ENCODE peak calls at places on chromosomes 7 and 10, in six cellular contexts. R is CD8-positive, alpha-beta memory T cell; W is activated CD8-positive, alpha-beta memory T cell treated with anti-CD3 and anti-CD28 coated beads for 1 hour; H is ACHN; C is stimulated activated CD4-positive, alpha-beta T cell treated with anti-CD3 and anti-CD28 coated beads, TNF-alpha, amount 100 ng/mL, for 24 hours; Z is psoas muscle. U is an unnamed sample.

GRCh38 chr10:86583983-86584382 is 62.4 kb upstream of the WAPL start:
- DNase-seq in R (no peak), W (no peak), H (no peak), C (no peak), Z (no peak), U (no peak)

GRCh38 chr10:64148597-64148996 is 627.4 kb downstream of the REEP3 start:
- DNase-seq in R (no peak), W (no peak), H (no peak), C (no peak), Z (no peak), U (no peak)

GRCh38 chr7:112892263-112892662 is 102.1 kb upstream of the TMEM168 start:
- DNase-seq in R (no peak), W (no peak), H (no peak), C (no peak), Z (no peak), U (no peak)

GRCh38 chr10:99850041-99850766 is 67.8 kb downstream of the ABCC2 start:
- DNase-seq in R (no peak), W (no peak), H (no peak), C (no peak), Z (no peak), U (no peak)

GRCh38 chr7:8566016-8566415 is 132.6 kb downstream of the NXPH1 start:
- DNase-seq in R (no peak), W (no peak), H (no peak), C (no peak), Z (no peak), U (no peak)

GRCh38 chr10:122592161-122592560 is 31.6 kb downstream of the DMBT1 start:
- DNase-seq in R (no peak), W (no peak), H (no peak), C (no peak), Z (no peak), U (no peak)

GRCh38 chr7:128904381-128905197 is 5.9 kb downstream of the KCP start:
- DNase-seq in R (peak; percentile 45), W (no peak), H (peak; percentile 82), C (no peak), Z (no peak), U (no peak)

GRCh38 chr10:98919899-98920298 is 315.8 kb downstream of the HPSE2 start:
- DNase-seq in R (no peak), W (no peak), H (no peak), C (no peak), Z (no peak), U (no peak)

GRCh38 chr7:158126661-158127060 is 461.0 kb downstream of the PTPRN2 start:
- DNase-seq in R (peak; percentile 30), W (no peak), H (no peak), C (no peak), Z (no peak), U (no peak)

GRCh38 chr7:159012353-159013069 is 132.2 kb downstream of the VIPR2 start:
- DNase-seq in R (no peak), W (no peak), H (no peak), C (no peak), Z (peak; percentile 54), U (no peak)

GRCh38 chr10:99888623-99889022 is 106.2 kb downstream of the ABCC2 start:
- DNase-seq in R (no peak), W (no peak), H (no peak), C (no peak), Z (no peak), U (no peak)

GRCh38 chr10:100346351-100346764 is 675 bp upstream of the SCD start:
- DNase-seq in R (peak; percentile 73), W (no peak), H (peak; percentile 79), C (peak; percentile 46), Z (peak; percentile 66), U (no peak)

GRCh38 chr7:138001529-138002095 is at the start of gene CREB3L2:
- DNase-seq in R (peak; percentile 83), W (peak; percentile 19), H (peak; percentile 77), C (peak; percentile 25), Z (peak; percentile 71), U (no peak)

GRCh38 chr10:132112611-132113010 is 46.9 kb downstream of the JAKMIP3 start:
- DNase-seq in R (peak; percentile 18), W (no peak), H (no peak), C (no peak), Z (no peak), U (no peak)

GRCh38 chr10:127592586-127592985 is 43.5 kb downstream of the NPS start:
- DNase-seq in R (no peak), W (no peak), H (no peak), C (no peak), Z (no peak), U (no peak)

GRCh38 chr7:3897430-3898385 is 596.7 kb downstream of the SDK1 start:
- DNase-seq in R (peak; percentile 55), W (no peak), H (peak; percentile 64), C (peak; percentile 11), Z (no peak), U (no peak)

GRCh38 chr7:151130741-151131157 is 36.7 kb downstream of the GBX1 start:
- DNase-seq in R (no peak), W (no peak), H (no peak), C (no peak), Z (peak; percentile 6), U (no peak)

GRCh38 chr7:45968312-45968711 is 47.2 kb upstream of the IGFBP3 start:
- DNase-seq in R (no peak), W (no peak), H (no peak), C (no peak), Z (no peak), U (no peak)

GRCh38 chr7:25260862-25261454 is 32.7 kb upstream of the NPVF start:
- DNase-seq in R (no peak), W (no peak), H (no peak), C (no peak), Z (no peak), U (no peak)

GRCh38 chr7:111708072-111708471 is 145.8 kb upstream of the IMMP2L start:
- DNase-seq in R (no peak), W (no peak), H (no peak), C (no peak), Z (no peak), U (no peak)

GRCh38 chr10:100350914-100351485 is 4.0 kb downstream of the SCD start:
- DNase-seq in R (no peak), W (no peak), H (no peak), C (no peak), Z (no peak), U (no peak)

GRCh38 chr10:44968887-44969400 is 9.3 kb downstream of the RASSF4 start:
- DNase-seq in R (no peak), W (no peak), H (no peak), C (no peak), Z (no peak), U (no peak)

GRCh38 chr7:7672545-7673239 is 32.1 kb downstream of the UMAD1 start:
- DNase-seq in R (no peak), W (no peak), H (no peak), C (no peak), Z (no peak), U (no peak)

GRCh38 chr10:17409170-17409733 is 45.1 kb downstream of the ST8SIA6 start:
- DNase-seq in R (no peak), W (no peak), H (peak; percentile 17), C (no peak), Z (no peak), U (no peak)

GRCh38 chr7:151452141-151452571 is 12.2 kb upstream of the CRYGN start:
- DNase-seq in R (no peak), W (no peak), H (no peak), C (no peak), Z (no peak), U (no peak)

GRCh38 chr10:102713483-102713813 is 749 bp downstream of the ARL3 start:
- DNase-seq in R (no peak), W (no peak), H (no peak), C (no peak), Z (no peak), U (no peak)

GRCh38 chr7:157668221-157668883 is 331.5 kb downstream of the DNAJB6 start:
- DNase-seq in R (no peak), W (no peak), H (no peak), C (no peak), Z (no peak), U (no peak)

GRCh38 chr10:63247771-63248170 is 114.6 kb downstream of the NRBF2 start:
- DNase-seq in R (no peak), W (no peak), H (no peak), C (no peak), Z (no peak), U (no peak)

GRCh38 chr7:85004402-85004801 is 182.5 kb downstream of the SEMA3D start:
- DNase-seq in R (no peak), W (no peak), H (no peak), C (no peak), Z (no peak), U (no peak)

GRCh38 chr7:41685684-41686083 is 17.2 kb downstream of the INHBA start:
- DNase-seq in R (no peak), W (no peak), H (no peak), C (no peak), Z (no peak), U (no peak)

GRCh38 chr7:33710608-33711007 is 194.7 kb upstream of the BMPER start:
- DNase-seq in R (no peak), W (no peak), H (no peak), C (no peak), Z (no peak), U (no peak)

GRCh38 chr7:25478925-25479324 is 250.6 kb upstream of the NPVF start:
- DNase-seq in R (no peak), W (no peak), H (no peak), C (no peak), Z (no peak), U (no peak)

GRCh38 chr10:60114765-60115586 is 208.6 kb upstream of the CCDC6 start:
- DNase-seq in R (no peak), W (no peak), H (peak; percentile 64), C (no peak), Z (no peak), U (no peak)

GRCh38 chr10:132868995-132869394 is 73.4 kb downstream of the CFAP46 start:
- DNase-seq in R (no peak), W (no peak), H (no peak), C (no peak), Z (no peak), U (no peak)

GRCh38 chr7:154171422-154171821 is 119.2 kb downstream of the DPP6 start:
- DNase-seq in R (no peak), W (no peak), H (no peak), C (no peak), Z (no peak), U (no peak)